ENCODE peak calls at places on chromosomes 1 and 21, in four cellular contexts. P is Ammon's horn; Z is M059J; J is CD8-positive, alpha-beta memory T cell. N is an unnamed sample.
A peak's percentile ranks its signal among the peaks of the same experiment; 100 is the strongest.

GRCh38 chr1:235562589-235562988 is 58.3 kb upstream of the B3GALNT2 start:
- DNase-seq in P (no peak), Z (no peak), J (no peak), N (no peak)

GRCh38 chr1:20437640-20438039 is 48.4 kb downstream of the CAMK2N1 start:
- DNase-seq in P (no peak), Z (no peak), J (no peak), N (no peak)

GRCh38 chr1:231062500-231063270 is 22.6 kb upstream of the FAM89A start:
- DNase-seq in P (no peak), Z (peak; percentile 15), J (no peak), N (no peak)

GRCh38 chr21:38810034-38810825 is 4.5 kb downstream of the ETS2 start:
- DNase-seq in P (no peak), Z (no peak), J (no peak), N (no peak)

GRCh38 chr1:237799762-237800474 is 90.8 kb downstream of the ZP4 start:
- DNase-seq in P (peak; percentile 44), Z (peak; percentile 60), J (no peak), N (peak; percentile 14)

GRCh38 chr1:217026506-217026905 is 303.3 kb upstream of the ESRRG start:
- DNase-seq in P (no peak), Z (peak; percentile 6), J (no peak), N (no peak)

GRCh38 chr1:25194576-25195020 is 37.7 kb downstream of the SYF2 start:
- DNase-seq in P (no peak), Z (peak; percentile 55), J (no peak), N (no peak)

GRCh38 chr1:240771450-240771849 is 159.5 kb upstream of the GREM2 start:
- DNase-seq in P (no peak), Z (no peak), J (no peak), N (no peak)

N was measured in activated T-helper 2 cell treated with anti-CD3 and anti-CD28 coated beads, Interferon-gamma antibody, Interleukin-2, Interleukin-4, amounts not matched to agents 10 μg/mL and 5 μg/mL and 100 μg/mL, durations not matched to agents 14 hours and 24 hours and 36 hours.